ENCODE peak calls at places on chromosome 20, in ten cellular contexts. Y, F, D, A, Q, H, M, P, K and B are unnamed samples.

GRCh38 chr20:58048096-58048702 is 180.3 kb downstream of the ANKRD60 start:
- DNase-seq in Y (no peak), F (no peak), D (no peak), A (peak), Q (peak), H (peak), M (no peak), P (peak), K (no peak), B (peak)

GRCh38 chr20:39253051-39253682 is 291.0 kb downstream of the DHX35 start:
- DNase-seq in Y (no peak), F (no peak), D (no peak), A (no peak), Q (no peak), H (no peak), M (no peak), P (no peak), K (no peak), B (peak)

GRCh38 chr20:1212607-1213396 is 9.5 kb downstream of the C20orf202 start:
- DNase-seq in Y (no peak), F (peak), D (peak), A (peak), Q (peak), H (peak), M (peak), P (peak), K (peak), B (peak)

GRCh38 chr20:3887870-3888614 is 1.1 kb upstream of the PANK2 start:
- DNase-seq in Y (no peak), F (peak), D (no peak), A (no peak), Q (peak), H (no peak), M (no peak), P (no peak), K (no peak), B (no peak)

GRCh38 chr20:20017852-20018245 is 687 bp downstream of the NAA20 start:
- DNase-seq in Y (no peak), F (no peak), D (peak), A (no peak), Q (no peak), H (no peak), M (no peak), P (peak), K (peak), B (no peak)

GRCh38 chr20:62838511-62838910 is 21.7 kb downstream of the COL9A3 start:
- DNase-seq in Y (no peak), F (no peak), D (no peak), A (no peak), Q (no peak), H (no peak), M (no peak), P (no peak), K (no peak), B (no peak)

GRCh38 chr20:45343445-45343866 is 4.8 kb downstream of the SDC4 start:
- DNase-seq in Y (no peak), F (no peak), D (no peak), A (peak), Q (no peak), H (no peak), M (no peak), P (no peak), K (no peak), B (no peak)

GRCh38 chr20:49620364-49621240 is 52.7 kb upstream of the PTGIS start:
- DNase-seq in Y (no peak), F (no peak), D (no peak), A (no peak), Q (no peak), H (no peak), M (no peak), P (peak), K (peak), B (no peak)

GRCh38 chr20:51318058-51318960 is 224.2 kb downstream of the NFATC2 start:
- DNase-seq in Y (no peak), F (peak), D (peak), A (peak), Q (peak), H (peak), M (no peak), P (peak), K (peak), B (peak)

GRCh38 chr20:20752712-20753111 is 40.3 kb upstream of the RALGAPA2 start:
- DNase-seq in Y (no peak), F (no peak), D (no peak), A (no peak), Q (no peak), H (no peak), M (no peak), P (no peak), K (no peak), B (no peak)

GRCh38 chr20:39874049-39874893 is 814.8 kb downstream of the MAFB start:
- DNase-seq in Y (no peak), F (peak), D (no peak), A (peak), Q (peak), H (peak), M (no peak), P (peak), K (peak), B (peak)

GRCh38 chr20:45368221-45368980 is 5.4 kb downstream of the SYS1 start:
- DNase-seq in Y (no peak), F (no peak), D (peak), A (no peak), Q (no peak), H (no peak), M (no peak), P (peak), K (peak), B (no peak)

GRCh38 chr20:46830886-46831632 is 63.6 kb upstream of the EYA2 start:
- DNase-seq in Y (no peak), F (no peak), D (no peak), A (no peak), Q (no peak), H (no peak), M (no peak), P (no peak), K (no peak), B (no peak)

GRCh38 chr20:19583532-19584175 is 174.4 kb upstream of the RIN2 start:
- DNase-seq in Y (peak), F (peak), D (no peak), A (peak), Q (peak), H (peak), M (no peak), P (peak), K (peak), B (peak)

GRCh38 chr20:1933465-1933870 is 38.3 kb downstream of the SIRPA start:
- DNase-seq in Y (no peak), F (no peak), D (no peak), A (no peak), Q (peak), H (no peak), M (no peak), P (no peak), K (no peak), B (no peak)

GRCh38 chr20:64065973-64066341 is 3.0 kb downstream of the TCEA2 start:
- DNase-seq in Y (peak), F (no peak), D (peak), A (peak), Q (peak), H (no peak), M (no peak), P (peak), K (peak), B (peak)

GRCh38 chr20:48789185-48789668 is 38.6 kb downstream of the PREX1 start:
- DNase-seq in Y (no peak), F (no peak), D (no peak), A (no peak), Q (no peak), H (no peak), M (no peak), P (no peak), K (peak), B (no peak)

GRCh38 chr20:57761413-57761734 is 51.6 kb upstream of the PMEPA1 start:
- DNase-seq in Y (no peak), F (no peak), D (no peak), A (no peak), Q (no peak), H (no peak), M (no peak), P (no peak), K (no peak), B (no peak)

GRCh38 chr20:21562656-21563055 is 48.8 kb upstream of the NKX2-2 start:
- DNase-seq in Y (no peak), F (no peak), D (no peak), A (no peak), Q (no peak), H (no peak), M (no peak), P (no peak), K (no peak), B (no peak)

GRCh38 chr20:45070932-45071632 is 29.8 kb downstream of the KCNS1 start:
- DNase-seq in Y (no peak), F (no peak), D (no peak), A (peak), Q (peak), H (no peak), M (no peak), P (no peak), K (no peak), B (no peak)

GRCh38 chr20:917416-917815 is 1.3 kb upstream of the ANGPT4 start:
- DNase-seq in Y (no peak), F (no peak), D (no peak), A (no peak), Q (no peak), H (no peak), M (no peak), P (no peak), K (no peak), B (no peak)